ENCODE peak calls at places on chromosomes 1 and 21, in four cellular contexts. One of them, this sample, is unnamed.

GRCh38 chr1:107525961-107526360 is 385.1 kb downstream of the NTNG1 start:
- DNase-seq in hepatocyte: no peak
- DNase-seq in effector memory CD4-positive, alpha-beta T cell: no peak
- DNase-seq in Peyer's patch: no peak
- DNase-seq in this sample: no peak

GRCh38 chr21:15486460-15487241 is 243.1 kb upstream of the USP25 start:
- DNase-seq in effector memory CD4-positive, alpha-beta T cell: no peak
- DNase-seq in hepatocyte: no peak
- DNase-seq in Peyer's patch: no peak
- DNase-seq in this sample: no peak

GRCh38 chr1:29397981-29398380 is 161.7 kb downstream of the PTPRU start:
- DNase-seq in Peyer's patch: no peak
- DNase-seq in effector memory CD4-positive, alpha-beta T cell: no peak
- DNase-seq in hepatocyte: peak; percentile 1
- DNase-seq in this sample: no peak

GRCh38 chr1:23727362-23727811 is 15.9 kb upstream of the ELOA start:
- DNase-seq in hepatocyte: peak; percentile 72
- DNase-seq in effector memory CD4-positive, alpha-beta T cell: no peak
- DNase-seq in Peyer's patch: peak; percentile 86
- DNase-seq in this sample: peak; percentile 4

GRCh38 chr1:241391926-241392710 is 35.1 kb upstream of the RGS7 start:
- DNase-seq in hepatocyte: no peak
- DNase-seq in effector memory CD4-positive, alpha-beta T cell: no peak
- DNase-seq in Peyer's patch: no peak
- DNase-seq in this sample: no peak

GRCh38 chr1:46614604-46614984 is 2.0 kb downstream of the MOB3C start:
- DNase-seq in hepatocyte: no peak
- DNase-seq in Peyer's patch: peak; percentile 21
- DNase-seq in effector memory CD4-positive, alpha-beta T cell: no peak
- DNase-seq in this sample: no peak

GRCh38 chr1:22048351-22049192 is 3.9 kb upstream of the CDC42 start:
- DNase-seq in effector memory CD4-positive, alpha-beta T cell: no peak
- DNase-seq in hepatocyte: no peak
- DNase-seq in Peyer's patch: peak; percentile 34
- DNase-seq in this sample: no peak

GRCh38 chr1:43305461-43305860 is 4.7 kb downstream of the TIE1 start:
- DNase-seq in Peyer's patch: no peak
- DNase-seq in effector memory CD4-positive, alpha-beta T cell: no peak
- DNase-seq in hepatocyte: no peak
- DNase-seq in this sample: no peak

GRCh38 chr1:161905269-161905884 is 118.3 kb downstream of the OLFML2B start:
- DNase-seq in effector memory CD4-positive, alpha-beta T cell: no peak
- DNase-seq in hepatocyte: peak; percentile 42
- DNase-seq in Peyer's patch: peak; percentile 54
- DNase-seq in this sample: no peak

GRCh38 chr1:43021547-43022474 is 63.1 kb upstream of the SLC2A1 start:
- DNase-seq in Peyer's patch: no peak
- DNase-seq in effector memory CD4-positive, alpha-beta T cell: no peak
- DNase-seq in hepatocyte: no peak
- DNase-seq in this sample: no peak

GRCh38 chr1:173702736-173703135 is 12.0 kb upstream of the KLHL20 start:
- DNase-seq in Peyer's patch: no peak
- DNase-seq in effector memory CD4-positive, alpha-beta T cell: no peak
- DNase-seq in hepatocyte: no peak
- DNase-seq in this sample: no peak

GRCh38 chr1:151570819-151571218 is 30.7 kb downstream of the TUFT1 start:
- DNase-seq in effector memory CD4-positive, alpha-beta T cell: no peak
- DNase-seq in hepatocyte: no peak
- DNase-seq in Peyer's patch: no peak
- DNase-seq in this sample: no peak

GRCh38 chr21:46084041-46084561 is 13.8 kb upstream of the COL6A2 start:
- DNase-seq in hepatocyte: no peak
- DNase-seq in Peyer's patch: peak; percentile 41
- DNase-seq in effector memory CD4-positive, alpha-beta T cell: no peak
- DNase-seq in this sample: no peak

GRCh38 chr1:17553970-17554369 is 14.5 kb downstream of the ARHGEF10L start:
- DNase-seq in hepatocyte: peak; percentile 55
- DNase-seq in Peyer's patch: no peak
- DNase-seq in effector memory CD4-positive, alpha-beta T cell: no peak
- DNase-seq in this sample: no peak

GRCh38 chr1:244836135-244836521 is 670 bp downstream of the COX20 start:
- DNase-seq in hepatocyte: peak; percentile 30
- DNase-seq in effector memory CD4-positive, alpha-beta T cell: no peak
- DNase-seq in Peyer's patch: no peak
- DNase-seq in this sample: no peak

GRCh38 chr1:155003766-155004351 is 1.3 kb downstream of the ZBTB7B start:
- DNase-seq in effector memory CD4-positive, alpha-beta T cell: no peak
- DNase-seq in Peyer's patch: peak; percentile 86
- DNase-seq in hepatocyte: peak; percentile 63
- DNase-seq in this sample: peak; percentile 37

GRCh38 chr1:14160766-14161165 is 437.7 kb upstream of the KAZN start:
- DNase-seq in effector memory CD4-positive, alpha-beta T cell: no peak
- DNase-seq in Peyer's patch: no peak
- DNase-seq in hepatocyte: no peak
- DNase-seq in this sample: no peak

GRCh38 chr1:24159366-24159765 is 16.4 kb upstream of the IL22RA1 start:
- DNase-seq in Peyer's patch: peak; percentile 10
- DNase-seq in effector memory CD4-positive, alpha-beta T cell: no peak
- DNase-seq in hepatocyte: no peak
- DNase-seq in this sample: no peak

GRCh38 chr21:35172231-35172630 is 123.1 kb upstream of the RUNX1 start:
- DNase-seq in hepatocyte: no peak
- DNase-seq in Peyer's patch: no peak
- DNase-seq in effector memory CD4-positive, alpha-beta T cell: no peak
- DNase-seq in this sample: no peak

GRCh38 chr1:8765253-8765652 is 52.2 kb downstream of the RERE start:
- DNase-seq in Peyer's patch: no peak
- DNase-seq in hepatocyte: no peak
- DNase-seq in effector memory CD4-positive, alpha-beta T cell: no peak
- DNase-seq in this sample: no peak

GRCh38 chr1:106344494-106344893 is 712.0 kb upstream of the PRMT6 start:
- DNase-seq in effector memory CD4-positive, alpha-beta T cell: no peak
- DNase-seq in hepatocyte: no peak
- DNase-seq in Peyer's patch: no peak
- DNase-seq in this sample: no peak

GRCh38 chr1:31647106-31647505 is 2.4 kb upstream of the PEF1 start:
- DNase-seq in hepatocyte: no peak
- DNase-seq in effector memory CD4-positive, alpha-beta T cell: no peak
- DNase-seq in Peyer's patch: no peak
- DNase-seq in this sample: no peak

GRCh38 chr21:42165901-42166300 is 53.0 kb upstream of the ABCG1 start:
- DNase-seq in hepatocyte: no peak
- DNase-seq in Peyer's patch: peak; percentile 19
- DNase-seq in effector memory CD4-positive, alpha-beta T cell: no peak
- DNase-seq in this sample: no peak

GRCh38 chr1:151325231-151325630 is 2.0 kb downstream of the PI4KB start:
- DNase-seq in Peyer's patch: no peak
- DNase-seq in hepatocyte: no peak
- DNase-seq in effector memory CD4-positive, alpha-beta T cell: no peak
- DNase-seq in this sample: no peak

GRCh38 chr1:201420608-201421002 is 925 bp downstream of the TNNI1 start:
- DNase-seq in hepatocyte: no peak
- DNase-seq in Peyer's patch: no peak
- DNase-seq in effector memory CD4-positive, alpha-beta T cell: no peak
- DNase-seq in this sample: no peak

GRCh38 chr1:176216031-176216430 is 8.9 kb upstream of the COP1 start:
- DNase-seq in hepatocyte: no peak
- DNase-seq in Peyer's patch: no peak
- DNase-seq in effector memory CD4-positive, alpha-beta T cell: no peak
- DNase-seq in this sample: no peak

GRCh38 chr1:11207898-11208611 is 18.9 kb downstream of the ANGPTL7 start:
- DNase-seq in effector memory CD4-positive, alpha-beta T cell: no peak
- DNase-seq in hepatocyte: no peak
- DNase-seq in Peyer's patch: no peak
- DNase-seq in this sample: no peak

GRCh38 chr1:2583871-2584341 is 2.7 kb upstream of the PRXL2B start:
- DNase-seq in effector memory CD4-positive, alpha-beta T cell: peak; percentile 12
- DNase-seq in hepatocyte: peak; percentile 20
- DNase-seq in Peyer's patch: no peak
- DNase-seq in this sample: no peak

GRCh38 chr1:112923956-112924349 is 32.0 kb downstream of the SLC16A1 start:
- DNase-seq in effector memory CD4-positive, alpha-beta T cell: no peak
- DNase-seq in Peyer's patch: no peak
- DNase-seq in hepatocyte: no peak
- DNase-seq in this sample: no peak

GRCh38 chr21:45285266-45285931 is 2.3 kb downstream of the POFUT2 start:
- DNase-seq in hepatocyte: no peak
- DNase-seq in effector memory CD4-positive, alpha-beta T cell: no peak
- DNase-seq in Peyer's patch: no peak
- DNase-seq in this sample: no peak

GRCh38 chr1:152111515-152111968 is 3.7 kb downstream of the TCHH start:
- DNase-seq in effector memory CD4-positive, alpha-beta T cell: no peak
- DNase-seq in Peyer's patch: no peak
- DNase-seq in hepatocyte: peak; percentile 10
- DNase-seq in this sample: peak; percentile 58

GRCh38 chr1:47507921-47508894 is 70.4 kb downstream of the FOXD2 start:
- DNase-seq in Peyer's patch: peak; percentile 51
- DNase-seq in hepatocyte: peak; percentile 55
- DNase-seq in effector memory CD4-positive, alpha-beta T cell: no peak
- DNase-seq in this sample: no peak

GRCh38 chr1:66350001-66350547 is 183.9 kb upstream of the SGIP1 start:
- DNase-seq in effector memory CD4-positive, alpha-beta T cell: peak; percentile 39
- DNase-seq in Peyer's patch: peak; percentile 89
- DNase-seq in hepatocyte: no peak
- DNase-seq in this sample: peak; percentile 15

GRCh38 chr1:188281927-188282326 is 1453.2 kb downstream of the PLA2G4A start:
- DNase-seq in Peyer's patch: no peak
- DNase-seq in hepatocyte: no peak
- DNase-seq in effector memory CD4-positive, alpha-beta T cell: no peak
- DNase-seq in this sample: no peak

GRCh38 chr1:228085287-228085926 is 2.9 kb downstream of the ARF1 start:
- DNase-seq in hepatocyte: peak; percentile 78
- DNase-seq in Peyer's patch: peak; percentile 67
- DNase-seq in effector memory CD4-positive, alpha-beta T cell: no peak
- DNase-seq in this sample: no peak
- H3K27ac ChIP-seq in hepatocyte: peak overlapping the region; percentile 100
- H3K27ac ChIP-seq in Peyer's patch: peak overlapping the region; percentile 98
- H3K27ac ChIP-seq in effector memory CD4-positive, alpha-beta T cell: peak overlapping the region; percentile 48
- H3K27ac ChIP-seq in this sample: no peak overlapping the region

GRCh38 chr1:239956230-239956629 is 135.5 kb upstream of the FMN2 start:
- DNase-seq in effector memory CD4-positive, alpha-beta T cell: no peak
- DNase-seq in hepatocyte: no peak
- DNase-seq in Peyer's patch: no peak
- DNase-seq in this sample: no peak
- H3K27ac ChIP-seq in effector memory CD4-positive, alpha-beta T cell: no peak overlapping the region
- H3K27ac ChIP-seq in hepatocyte: no peak overlapping the region
- H3K27ac ChIP-seq in Peyer's patch: no peak overlapping the region
- H3K27ac ChIP-seq in this sample: no peak overlapping the region

GRCh38 chr21:38654580-38654979 is 151.1 kb upstream of the ETS2 start:
- DNase-seq in hepatocyte: no peak
- DNase-seq in effector memory CD4-positive, alpha-beta T cell: no peak
- DNase-seq in Peyer's patch: no peak
- DNase-seq in this sample: no peak
- H3K27ac ChIP-seq in hepatocyte: no peak overlapping the region
- H3K27ac ChIP-seq in effector memory CD4-positive, alpha-beta T cell: no peak overlapping the region
- H3K27ac ChIP-seq in Peyer's patch: no peak overlapping the region
- H3K27ac ChIP-seq in this sample: no peak overlapping the region

GRCh38 chr1:203797216-203797615 is 1.8 kb downstream of the ZBED6 start:
- DNase-seq in hepatocyte: no peak
- DNase-seq in effector memory CD4-positive, alpha-beta T cell: no peak
- DNase-seq in Peyer's patch: no peak
- DNase-seq in this sample: no peak

GRCh38 chr1:203796223-203796747 is 862 bp downstream of the ZBED6 start:
- DNase-seq in Peyer's patch: no peak
- DNase-seq in hepatocyte: peak; percentile 43
- DNase-seq in effector memory CD4-positive, alpha-beta T cell: peak; percentile 4
- DNase-seq in this sample: no peak

GRCh38 chr1:203799157-203799556 is 3.7 kb downstream of the ZBED6 start:
- DNase-seq in Peyer's patch: no peak
- DNase-seq in effector memory CD4-positive, alpha-beta T cell: no peak
- DNase-seq in hepatocyte: no peak
- DNase-seq in this sample: no peak

GRCh38 chr1:203800001-203800400 is 4.6 kb downstream of the ZBED6 start:
- DNase-seq in effector memory CD4-positive, alpha-beta T cell: no peak
- DNase-seq in hepatocyte: no peak
- DNase-seq in Peyer's patch: no peak
- DNase-seq in this sample: no peak

DNA sequence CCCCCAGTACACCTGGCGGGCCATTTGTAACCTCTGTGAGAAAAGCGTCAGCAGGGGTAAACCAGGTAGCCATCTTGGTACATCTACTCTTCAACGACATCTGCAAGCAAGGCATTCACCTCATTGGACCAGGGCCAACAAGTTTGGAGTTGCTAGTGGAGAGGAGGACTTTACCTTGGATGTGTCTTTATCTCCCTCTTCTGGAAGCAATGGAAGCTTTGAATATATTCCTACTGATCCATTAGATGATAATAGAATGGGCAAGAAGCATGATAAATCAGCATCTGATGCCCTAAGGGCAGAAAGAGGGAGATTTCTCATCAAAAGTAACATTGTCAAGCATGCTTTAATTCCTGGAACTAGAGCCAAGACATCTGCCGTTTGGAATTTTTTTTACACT is 2.5 kb downstream of the ZBED6 start:
- DNase-seq in effector memory CD4-positive, alpha-beta T cell: no peak
- DNase-seq in hepatocyte: peak; percentile 27
- DNase-seq in Peyer's patch: no peak
- DNase-seq in this sample: no peak
- H3K27ac ChIP-seq in effector memory CD4-positive, alpha-beta T cell: no peak overlapping the region
- H3K27ac ChIP-seq in hepatocyte: no peak overlapping the region
- H3K27ac ChIP-seq in Peyer's patch: no peak overlapping the region
- H3K27ac ChIP-seq in this sample: no peak overlapping the region

GRCh38 chr1:57623791-57624538 is 200.1 kb upstream of the DAB1 start:
- DNase-seq in Peyer's patch: no peak
- DNase-seq in effector memory CD4-positive, alpha-beta T cell: no peak
- DNase-seq in hepatocyte: peak; percentile 24
- DNase-seq in this sample: no peak
- H3K27ac ChIP-seq in Peyer's patch: no peak overlapping the region
- H3K27ac ChIP-seq in effector memory CD4-positive, alpha-beta T cell: no peak overlapping the region
- H3K27ac ChIP-seq in hepatocyte: no peak overlapping the region
- H3K27ac ChIP-seq in this sample: no peak overlapping the region

GRCh38 chr1:93756656-93757055 is 75.0 kb upstream of the BCAR3 start:
- DNase-seq in Peyer's patch: no peak
- DNase-seq in effector memory CD4-positive, alpha-beta T cell: no peak
- DNase-seq in hepatocyte: no peak
- DNase-seq in this sample: no peak
- H3K27ac ChIP-seq in Peyer's patch: no peak overlapping the region
- H3K27ac ChIP-seq in effector memory CD4-positive, alpha-beta T cell: no peak overlapping the region
- H3K27ac ChIP-seq in hepatocyte: no peak overlapping the region
- H3K27ac ChIP-seq in this sample: no peak overlapping the region